ENCODE peak calls at places on chromosome 11, in six cellular contexts. B, V, U, O, S and Z are unnamed samples. For H3K4me1, the result is how much of the 10 kb centered on the place peaks cover.

GRCh38 chr11:74444173-74444832 is 23.0 kb downstream of the KCNE3 start:
- DNase-seq in V (peak), U (no peak), O (no peak), B (no peak), S (no peak), Z (no peak)

GRCh38 chr11:468493-468892 is 18.4 kb downstream of the PTDSS2 start:
- DNase-seq in V (no peak), O (no peak), S (no peak), U (no peak), B (peak), Z (no peak)

GRCh38 chr11:119153049-119153818 is 4.4 kb downstream of the ABCG4 start:
- DNase-seq in V (no peak), B (peak), O (no peak), U (no peak), S (no peak), Z (no peak)

GRCh38 chr11:28350216-28350615 is 242.0 kb downstream of the METTL15 start:
- DNase-seq in B (no peak), O (no peak), V (no peak), S (no peak), U (no peak), Z (no peak)

GRCh38 chr11:5592615-5593014 is 3.8 kb upstream of the TRIM6 start:
- DNase-seq in B (no peak), O (no peak), U (no peak), V (no peak), S (no peak), Z (no peak)

GRCh38 chr11:22957890-22958289 is 97.6 kb upstream of the CCDC179 start:
- DNase-seq in S (no peak), O (no peak), V (no peak), B (no peak), U (no peak), Z (no peak)

GRCh38 chr11:111944651-111945051 is 7.5 kb downstream of the DIXDC1 start:
- DNase-seq in U (no peak), O (no peak), B (peak), V (no peak), S (no peak), Z (peak)

GRCh38 chr11:67251841-67252240 is 14.4 kb upstream of the GRK2 start:
- DNase-seq in B (no peak), O (no peak), S (no peak), U (no peak), V (no peak), Z (no peak)

GRCh38 chr11:8232849-8233606 is 30.6 kb downstream of the LMO1 start:
- DNase-seq in B (peak), V (no peak), U (no peak), S (no peak), O (no peak), Z (no peak)

GRCh38 chr11:130514316-130514715 is 65.9 kb downstream of the ADAMTS15 start:
- DNase-seq in B (no peak), V (no peak), U (no peak), O (no peak), S (no peak), Z (no peak)

GRCh38 chr11:58913685-58914084 is 25.6 kb upstream of the GLYATL1 start:
- DNase-seq in B (no peak), S (no peak), O (no peak), U (no peak), V (no peak), Z (no peak)

GRCh38 chr11:58057481-58057880 is 26.7 kb downstream of the OR6Q1 start:
- DNase-seq in V (no peak), S (no peak), U (no peak), O (no peak), B (no peak), Z (no peak)

GRCh38 chr11:104124979-104125378 is 39.0 kb downstream of the PDGFD start:
- DNase-seq in S (no peak), B (no peak), U (no peak), V (no peak), O (no peak), Z (no peak)

GRCh38 chr11:66768088-66768521 is 39.1 kb upstream of the SPTBN2 start:
- DNase-seq in S (no peak), B (peak), U (no peak), V (no peak), O (peak), Z (no peak)

GRCh38 chr11:86587559-86588193 is 84.7 kb downstream of the ME3 start:
- DNase-seq in V (no peak), U (no peak), S (no peak), O (no peak), B (no peak), Z (no peak)

GRCh38 chr11:47010192-47010591 is 73.6 kb downstream of the CSTPP1 start:
- DNase-seq in V (no peak), S (no peak), B (no peak), U (no peak), O (no peak), Z (no peak)

GRCh38 chr11:106475181-106475580 is 397.7 kb downstream of the AASDHPPT start:
- DNase-seq in V (no peak), U (no peak), O (no peak), B (no peak), S (no peak), Z (no peak)

GRCh38 chr11:30683176-30683575 is 97.0 kb upstream of the MPPED2 start:
- DNase-seq in B (peak), O (peak), V (no peak), U (no peak), S (no peak), Z (no peak)

GRCh38 chr11:1837171-1838076 is 1.4 kb upstream of the TNNI2 start:
- DNase-seq in V (peak), B (peak), S (peak), U (peak), O (peak), Z (no peak)

GRCh38 chr11:86818466-86819282 is 18.3 kb downstream of the PRSS23 start:
- DNase-seq in O (peak), S (no peak), V (no peak), U (no peak), B (no peak), Z (no peak)

GRCh38 chr11:61486779-61487178 is 21.8 kb upstream of the LRRC10B start:
- DNase-seq in U (no peak), V (no peak), O (no peak), S (no peak), B (no peak), Z (no peak)

GRCh38 chr11:2691991-2692841 is 7.6 kb downstream of the KCNQ1OT1 start:
- DNase-seq in V (peak), S (no peak), O (no peak), U (no peak), B (peak), Z (no peak)

GRCh38 chr11:77019976-77020591 is 14.1 kb upstream of the B3GNT6 start:
- DNase-seq in U (no peak), B (no peak), S (no peak), O (no peak), V (no peak), Z (no peak)

GRCh38 chr11:131616456-131616855 is 246.0 kb downstream of the NTM start:
- DNase-seq in O (no peak), U (no peak), S (no peak), V (no peak), B (no peak), Z (no peak)

GRCh38 chr11:61141601-61142028 is 19.6 kb downstream of the VPS37C start:
- DNase-seq in O (no peak), U (no peak), B (no peak), S (no peak), V (peak), Z (no peak)

GRCh38 chr11:22130462-22131053 is 62.3 kb upstream of the ANO5 start:
- DNase-seq in B (no peak), U (no peak), S (no peak), O (no peak), V (no peak), Z (no peak)

GRCh38 chr11:69040581-69041260 is 8.0 kb upstream of the TPCN2 start:
- DNase-seq in U (no peak), B (peak), V (no peak), S (no peak), O (no peak), Z (no peak)

GRCh38 chr11:72042059-72042425 is 38.3 kb downstream of the NUMA1 start:
- DNase-seq in B (no peak), O (no peak), U (no peak), S (no peak), V (no peak), Z (no peak)

GRCh38 chr11:18367431-18367830 is 26.9 kb upstream of the LDHA start:
- DNase-seq in S (no peak), O (no peak), U (no peak), B (no peak), V (no peak), Z (no peak)

GRCh38 chr11:75627879-75628668 is 40.8 kb downstream of the MAP6 start:
- DNase-seq in B (no peak), O (no peak), V (no peak), U (no peak), S (no peak), Z (no peak)

GRCh38 chr11:60493454-60493853 is 876 bp downstream of the MS4A12 start:
- DNase-seq in B (no peak), V (no peak), O (no peak), S (no peak), U (no peak), Z (no peak)

GRCh38 chr11:72625746-72626636 is 48.2 kb downstream of the PDE2A start:
- DNase-seq in O (peak), U (peak), B (no peak), V (peak), S (no peak), Z (no peak)

GRCh38 chr11:1153951-1154487 is 3.7 kb upstream of the MUC5AC start:
- DNase-seq in S (no peak), V (peak), O (no peak), B (peak), U (no peak), Z (peak)

GRCh38 chr11:1766719-1767398 is 3.1 kb upstream of the CTSD start:
- DNase-seq in V (peak), B (peak), S (no peak), O (no peak), U (no peak), Z (no peak)

GRCh38 chr11:3967695-3968094 is 112.2 kb downstream of the STIM1 start:
- DNase-seq in B (no peak), S (no peak), O (no peak), V (no peak), U (no peak), Z (no peak)

GRCh38 chr11:118046051-118046963 is 30.6 kb upstream of the TMPRSS4 start:
- DNase-seq in O (no peak), U (no peak), B (no peak), V (no peak), S (peak), Z (no peak)

GRCh38 chr11:47603295-47603694 is 9.1 kb upstream of the C1QTNF4 start:
- DNase-seq in O (no peak), S (no peak), U (no peak), V (no peak), B (peak), Z (no peak)

GRCh38 chr11:96316869-96317268 is 26.1 kb downstream of the MAML2 start:
- DNase-seq in U (no peak), O (no peak), S (no peak), B (no peak), V (no peak), Z (no peak)

DNA sequence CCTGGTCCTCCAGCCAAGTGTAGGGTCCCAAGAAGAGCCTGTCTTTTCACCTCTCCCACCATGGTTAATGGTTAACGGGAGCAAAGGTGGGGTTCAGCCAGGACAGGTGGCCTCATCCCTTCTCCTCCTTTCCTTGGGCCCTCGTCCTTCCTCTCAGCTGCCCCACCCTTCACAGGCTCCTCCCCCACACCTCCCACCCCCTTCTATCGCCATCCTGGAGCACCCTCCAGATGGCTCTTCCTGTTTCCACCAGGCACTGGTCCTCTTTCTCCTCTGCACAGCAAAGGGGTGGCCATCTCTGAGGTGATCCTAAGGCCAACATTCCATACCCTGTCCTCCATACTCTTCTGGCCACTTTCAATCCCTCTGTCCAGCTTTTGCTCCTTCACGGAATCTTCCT is 48.9 kb downstream of the SLC22A12 start:
- DNase-seq in O (no peak), V (no peak), S (no peak), U (no peak), B (no peak), Z (no peak)
- H3K27ac ChIP-seq in O (no peak), V (no peak), S (no peak), U (no peak), B (no peak), Z (no peak)

GRCh38 chr11:14974021-14974698 is 2.0 kb upstream of the CALCA start:
- DNase-seq in U (no peak), B (peak), S (no peak), O (no peak), V (no peak), Z (no peak)

GRCh38 chr11:14973621-14974020 is 1.5 kb upstream of the CALCA start:
- DNase-seq in B (no peak), O (no peak), S (peak), U (no peak), V (no peak), Z (no peak)

GRCh38 chr11:14972581-14973490 is 685 bp upstream of the CALCA start:
- DNase-seq in S (no peak), O (no peak), B (peak), V (no peak), U (no peak), Z (no peak)

GRCh38 chr11:14977481-14977880 is 5.3 kb upstream of the CALCA start:
- DNase-seq in O (no peak), U (no peak), B (peak), S (no peak), V (no peak), Z (no peak)

GRCh38 chr11:14974723-14975587 is 2.8 kb upstream of the CALCA start:
- DNase-seq in U (peak), V (no peak), O (no peak), B (peak), S (peak), Z (peak)
- H3K4me3 ChIP-seq in U (peak), V (peak), O (no peak), B (no peak), S (peak), Z (no peak)

GRCh38 chr11:102305352-102306047 is 11.8 kb upstream of the BIRC3 start:
- DNase-seq in U (no peak), S (no peak), B (peak), O (no peak), V (no peak), Z (no peak)

GRCh38 chr11:102306817-102307814 is 10.2 kb upstream of the BIRC3 start:
- DNase-seq in V (no peak), B (no peak), S (peak), O (no peak), U (no peak), Z (no peak)

GRCh38 chr11:102302241-102302640 is 15.0 kb upstream of the BIRC3 start:
- DNase-seq in S (no peak), B (no peak), U (no peak), V (no peak), O (no peak), Z (no peak)

GRCh38 chr11:102306048-102306575 is 11.2 kb upstream of the BIRC3 start:
- DNase-seq in B (no peak), S (no peak), V (no peak), U (no peak), O (no peak), Z (no peak)

GRCh38 chr11:102304686-102305085 is 12.6 kb upstream of the BIRC3 start:
- DNase-seq in O (no peak), U (no peak), B (no peak), V (no peak), S (no peak), Z (no peak)
- H3K4me1 ChIP-seq in O (under half), U (under half), B (under half), V (under half), S (half or more), Z (under half)

GRCh38 chr11:34317666-34318065 is 40.1 kb downstream of the ABTB2 start:
- DNase-seq in O (no peak), S (no peak), U (no peak), V (no peak), B (no peak), Z (no peak)

GRCh38 chr11:34317038-34317360 is 40.8 kb downstream of the ABTB2 start:
- DNase-seq in U (no peak), B (no peak), V (no peak), S (no peak), O (no peak), Z (no peak)

GRCh38 chr11:34315006-34315793 is 42.6 kb downstream of the ABTB2 start:
- DNase-seq in O (no peak), U (no peak), V (no peak), B (no peak), S (no peak), Z (no peak)

GRCh38 chr11:34318111-34319037 is 39.4 kb downstream of the ABTB2 start:
- DNase-seq in O (no peak), U (no peak), V (no peak), S (no peak), B (peak), Z (no peak)

GRCh38 chr11:34316347-34317037 is 41.3 kb downstream of the ABTB2 start:
- DNase-seq in O (no peak), U (no peak), V (no peak), S (no peak), B (peak), Z (no peak)
- H3K27ac ChIP-seq in O (no peak), U (peak), V (peak), S (no peak), B (no peak), Z (peak)

GRCh38 chr11:12288212-12288933 is 89.0 kb upstream of the PARVA start:
- DNase-seq in U (peak), V (peak), S (peak), B (peak), O (peak), Z (peak)
- H3K4me3 ChIP-seq in U (no peak), V (no peak), S (no peak), B (peak), O (no peak), Z (no peak)